ENCODE peak calls at places on chromosomes 13 and 19, in eight cellular contexts. J is lung microvascular endothelial cell; D is D341Med; E is neural crest cell; H is RCC 7860; Z is stimulated activated CD4-positive, alpha-beta T cell treated with anti-CD3 and anti-CD28 coated beads, Interleukin-4, amount 100 ng/mL, for 1 hour; T is iris pigment epithelial cell; U is EL. A is an unnamed sample.

GRCh38 chr19:6499052-6499790 is 2.9 kb downstream of the TUBB4A start:
- DNase-seq in D (no peak), J (no peak), E (no peak), Z (no peak), U (no peak), H (no peak), T (no peak), A (no peak)

GRCh38 chr13:19634129-19634740 is 776 bp downstream of the MPHOSPH8 start:
- DNase-seq in U (peak; percentile 54), T (peak; percentile 58), E (no peak), Z (no peak), J (peak; percentile 58), D (no peak), H (no peak), A (no peak)

GRCh38 chr19:412356-413355 is 3.7 kb upstream of the C2CD4C start:
- DNase-seq in Z (no peak), E (no peak), J (no peak), D (no peak), H (no peak), T (peak; percentile 9), U (no peak), A (no peak)

GRCh38 chr19:38037151-38037611 is 130.2 kb downstream of the SIPA1L3 start:
- DNase-seq in H (no peak), Z (no peak), J (no peak), T (no peak), E (no peak), D (peak; percentile 51), U (no peak), A (no peak)

GRCh38 chr19:1265611-1266115 is 3.5 kb upstream of the CIRBP start:
- DNase-seq in D (peak; percentile 47), Z (peak; percentile 42), T (no peak), E (no peak), H (peak; percentile 94), U (peak; percentile 94), J (peak; percentile 55), A (peak; percentile 81)

GRCh38 chr13:38590796-38591507 is 95.9 kb upstream of the FREM2 start:
- DNase-seq in Z (no peak), T (no peak), H (no peak), D (no peak), E (no peak), J (no peak), U (no peak), A (no peak)

GRCh38 chr19:10450191-10450852 is 30.0 kb downstream of the PDE4A start:
- DNase-seq in E (no peak), J (no peak), H (no peak), D (peak; percentile 18), Z (no peak), U (no peak), T (no peak), A (no peak)

GRCh38 chr19:46383846-46384245 is 29.5 kb downstream of the CCDC8 start:
- DNase-seq in D (peak; percentile 20), E (no peak), U (no peak), H (no peak), J (no peak), Z (no peak), T (no peak), A (peak; percentile 42)

GRCh38 chr19:17847538-17848366 is at the start of gene JAK3:
- DNase-seq in T (peak; percentile 63), J (peak; percentile 73), E (peak; percentile 75), Z (peak; percentile 89), U (peak; percentile 64), H (no peak), D (no peak), A (peak; percentile 78)

GRCh38 chr19:53131085-53131484 is 1.6 kb downstream of the ZNF415 start:
- DNase-seq in J (no peak), T (no peak), Z (no peak), E (no peak), D (no peak), H (no peak), U (peak; percentile 10), A (no peak)

GRCh38 chr19:13429563-13429962 is 76.7 kb downstream of the CACNA1A start:
- DNase-seq in Z (no peak), D (no peak), E (no peak), J (peak; percentile 73), T (no peak), U (no peak), H (no peak), A (no peak)

GRCh38 chr13:28429685-28430290 is 65.1 kb downstream of the FLT1 start:
- DNase-seq in J (no peak), D (no peak), T (peak; percentile 77), Z (no peak), E (no peak), H (no peak), U (no peak), A (no peak)

GRCh38 chr19:21084343-21084742 is 2.3 kb downstream of the ZNF714 start:
- DNase-seq in Z (no peak), J (no peak), T (peak; percentile 78), H (peak; percentile 72), U (peak; percentile 71), E (no peak), D (no peak), A (no peak)

GRCh38 chr19:3710265-3710812 is 2.2 kb downstream of the TJP3 start:
- DNase-seq in J (no peak), Z (no peak), E (no peak), U (peak; percentile 34), T (peak; percentile 75), H (peak; percentile 66), D (no peak), A (peak; percentile 76)

GRCh38 chr19:43775299-43775890 is 5.4 kb downstream of the KCNN4 start:
- DNase-seq in U (no peak), E (no peak), J (no peak), H (no peak), Z (no peak), T (no peak), D (no peak), A (no peak)

A was measured in sciatic nerve.